ENCODE peak calls at places on chromosomes 12 and 14, in ten cellular contexts. P, R, S, U, N, A, E, G, H and Z are unnamed samples.

GRCh38 chr12:41505001-41505400 is 316.9 kb downstream of the PDZRN4 start:
- ATAC-seq in R (no peak), A (no peak), G (no peak), P (no peak), U (no peak), S (no peak), N (no peak), H (no peak), E (no peak), Z (no peak)

GRCh38 chr14:68284333-68284732 is 464.8 kb downstream of the RAD51B start:
- ATAC-seq in H (peak; percentile 38), R (no peak), E (no peak), A (no peak), S (no peak), G (no peak), N (no peak), U (no peak), P (no peak), Z (no peak)

GRCh38 chr14:91159182-91159581 is 45.3 kb downstream of the DGLUCY start:
- ATAC-seq in N (no peak), E (no peak), H (no peak), S (no peak), P (no peak), R (no peak), U (no peak), G (no peak), A (no peak), Z (no peak)

GRCh38 chr12:7588703-7589329 is 76.9 kb downstream of the APOBEC1 start:
- ATAC-seq in A (peak; percentile 81), E (no peak), H (peak; percentile 58), G (no peak), S (peak; percentile 81), P (no peak), R (peak; percentile 45), N (peak; percentile 92), U (peak; percentile 63), Z (peak; percentile 69)

GRCh38 chr14:76647699-76648298 is 113.5 kb upstream of the VASH1 start:
- ATAC-seq in N (peak; percentile 89), G (no peak), H (peak; percentile 52), P (no peak), A (peak; percentile 88), E (peak; percentile 74), S (peak; percentile 58), R (peak; percentile 45), U (peak; percentile 33), Z (peak; percentile 89)

GRCh38 chr14:31232081-31232480 is 24.5 kb upstream of the HECTD1 start:
- ATAC-seq in U (no peak), P (no peak), G (no peak), R (no peak), N (no peak), A (no peak), S (no peak), E (no peak), H (no peak), Z (no peak)

GRCh38 chr14:68959035-68959434 is 20.1 kb downstream of the ACTN1 start:
- ATAC-seq in H (no peak), R (no peak), G (no peak), E (no peak), N (no peak), A (no peak), S (no peak), U (peak; percentile 27), P (no peak), Z (no peak)

GRCh38 chr14:90732723-90733122 is 83.5 kb downstream of the TTC7B start:
- ATAC-seq in N (no peak), A (no peak), R (no peak), G (no peak), S (no peak), H (no peak), U (no peak), P (no peak), E (no peak), Z (no peak)

GRCh38 chr12:7369274-7369729 is 65.4 kb downstream of the ACSM4 start:
- ATAC-seq in S (no peak), U (no peak), E (no peak), H (peak; percentile 81), N (no peak), G (no peak), A (peak; percentile 99), P (no peak), R (no peak), Z (peak; percentile 66)

GRCh38 chr14:24790196-24790595 is 156.2 kb upstream of the GZMB start:
- ATAC-seq in A (no peak), U (no peak), P (no peak), R (no peak), E (no peak), N (no peak), G (no peak), H (no peak), S (no peak), Z (no peak)